ENCODE peak calls at places on chromosomes 12 and 14, in six cellular contexts. Q, V, W, M, B and Z are unnamed samples.

GRCh38 chr14:38074091-38074490 is 133.6 kb upstream of the SSTR1 start:
- DNase-seq in Q (no peak), V (no peak), W (no peak), M (no peak), B (no peak), Z (no peak)

GRCh38 chr14:36646664-36647416 is 14.8 kb upstream of the PAX9 start:
- DNase-seq in Q (no peak), V (peak), W (no peak), M (no peak), B (peak), Z (peak)

GRCh38 chr14:63045612-63046320 is 508 bp upstream of the KCNH5 start:
- DNase-seq in Q (peak), V (peak), W (no peak), M (no peak), B (peak), Z (peak)

GRCh38 chr12:106302401-106303201 is at the start of gene TCP11L2:
- DNase-seq in Q (peak), V (peak), W (no peak), M (peak), B (peak), Z (peak)

GRCh38 chr14:68627050-68627867 is 165.6 kb downstream of the ZFP36L1 start:
- DNase-seq in Q (no peak), V (no peak), W (no peak), M (peak), B (peak), Z (no peak)

GRCh38 chr14:55427439-55427838 is 13.0 kb downstream of the TBPL2 start:
- DNase-seq in Q (no peak), V (peak), W (no peak), M (no peak), B (no peak), Z (peak)

GRCh38 chr12:66594688-66595087 is 84.2 kb downstream of the GRIP1 start:
- DNase-seq in Q (no peak), V (no peak), W (no peak), M (no peak), B (no peak), Z (no peak)

GRCh38 chr14:71175491-71175890 is 268.2 kb downstream of the PCNX1 start:
- DNase-seq in Q (no peak), V (peak), W (no peak), M (no peak), B (no peak), Z (peak)

GRCh38 chr12:92034083-92034482 is 111.6 kb downstream of the BTG1 start:
- DNase-seq in Q (no peak), V (no peak), W (no peak), M (no peak), B (no peak), Z (no peak)

GRCh38 chr12:64595863-64596793 is 14.2 kb upstream of the RASSF3 start:
- DNase-seq in Q (no peak), V (no peak), W (no peak), M (no peak), B (no peak), Z (no peak)

GRCh38 chr14:99758915-99759545 is 34.2 kb upstream of the EML1 start:
- DNase-seq in Q (no peak), V (no peak), W (no peak), M (peak), B (no peak), Z (no peak)

GRCh38 chr12:113462880-113463745 is 8.6 kb downstream of the LHX5 start:
- DNase-seq in Q (no peak), V (no peak), W (no peak), M (no peak), B (no peak), Z (no peak)

GRCh38 chr12:8145754-8146415 is 10.9 kb upstream of the ZNF705A start:
- DNase-seq in Q (no peak), V (no peak), W (peak), M (peak), B (peak), Z (peak)

GRCh38 chr14:70415788-70416187 is 1.1 kb downstream of the SYNJ2BP start:
- DNase-seq in Q (no peak), V (no peak), W (no peak), M (no peak), B (no peak), Z (no peak)

GRCh38 chr12:31896514-31897039 is 62.6 kb upstream of the RESF1 start:
- DNase-seq in Q (no peak), V (peak), W (no peak), M (no peak), B (peak), Z (peak)

GRCh38 chr12:18723752-18724151 is 14.1 kb downstream of the PLCZ1 start:
- DNase-seq in Q (no peak), V (peak), W (no peak), M (no peak), B (no peak), Z (no peak)

GRCh38 chr12:113097716-113098427 is 37.7 kb downstream of the RASAL1 start:
- DNase-seq in Q (no peak), V (no peak), W (no peak), M (peak), B (peak), Z (no peak)

GRCh38 chr12:3520168-3520567 is 29.2 kb downstream of the PRMT8 start:
- DNase-seq in Q (no peak), V (peak), W (no peak), M (no peak), B (peak), Z (no peak)